ENCODE peak calls at places on chromosomes 13 and 19, in seven cellular contexts. S is stomach, Q is cardiac fibroblast, F is A549, H is adrenal gland, W is epithelial cell of esophagus, N is fibroblast of the aortic adventitia. R is an unnamed sample.

GRCh38 chr19:19900124-19900523 is 622 bp upstream of the ZNF93 start:
- DNase-seq in F (no peak), W (no peak), Q (peak), N (peak), H (no peak), S (no peak), R (peak)

GRCh38 chr13:59666504-59666903 is 497.2 kb downstream of the DIAPH3 start:
- DNase-seq in S (no peak), H (no peak), F (no peak), W (no peak), N (peak), Q (peak), R (peak)

GRCh38 chr19:43544077-43544476 is 11.1 kb downstream of the ZNF575 start:
- DNase-seq in W (no peak), H (no peak), Q (no peak), S (no peak), N (no peak), F (no peak), R (no peak)

GRCh38 chr19:41928221-41928683 is at the start of gene ERFL:
- DNase-seq in F (no peak), H (no peak), S (no peak), Q (no peak), W (no peak), N (no peak), R (no peak)

GRCh38 chr13:99415014-99415650 is 86.1 kb upstream of the TM9SF2 start:
- DNase-seq in Q (no peak), H (no peak), S (no peak), W (no peak), F (no peak), N (no peak), R (no peak)

GRCh38 chr19:48258350-48258749 is 2.6 kb upstream of the CARD8 start:
- DNase-seq in W (no peak), Q (peak), S (no peak), F (no peak), H (no peak), N (peak), R (no peak)

GRCh38 chr19:39858541-39858940 is 12.4 kb upstream of the FBL start:
- DNase-seq in S (peak), N (no peak), F (peak), H (no peak), W (no peak), Q (no peak), R (peak)

GRCh38 chr19:46610851-46611770 is 10.0 kb downstream of the CALM3 start:
- DNase-seq in H (no peak), N (peak), F (no peak), W (no peak), S (no peak), Q (no peak), R (peak)

GRCh38 chr13:46901721-46902120 is 4.9 kb upstream of the HTR2A start:
- DNase-seq in H (no peak), F (no peak), W (no peak), Q (no peak), N (no peak), S (no peak), R (no peak)

GRCh38 chr13:26011996-26012688 is 39.7 kb downstream of the SHISA2 start:
- DNase-seq in Q (no peak), F (no peak), N (no peak), S (no peak), W (no peak), H (peak), R (no peak)

GRCh38 chr13:63291701-63292100 is 1876.1 kb upstream of the PCDH20 start:
- DNase-seq in F (no peak), Q (no peak), H (no peak), S (no peak), N (no peak), W (no peak), R (no peak)
- H3K4me3 ChIP-seq in F (no peak), Q (no peak), H (no peak), S (no peak), N (no peak), W (no peak), R (no peak)

DNA sequence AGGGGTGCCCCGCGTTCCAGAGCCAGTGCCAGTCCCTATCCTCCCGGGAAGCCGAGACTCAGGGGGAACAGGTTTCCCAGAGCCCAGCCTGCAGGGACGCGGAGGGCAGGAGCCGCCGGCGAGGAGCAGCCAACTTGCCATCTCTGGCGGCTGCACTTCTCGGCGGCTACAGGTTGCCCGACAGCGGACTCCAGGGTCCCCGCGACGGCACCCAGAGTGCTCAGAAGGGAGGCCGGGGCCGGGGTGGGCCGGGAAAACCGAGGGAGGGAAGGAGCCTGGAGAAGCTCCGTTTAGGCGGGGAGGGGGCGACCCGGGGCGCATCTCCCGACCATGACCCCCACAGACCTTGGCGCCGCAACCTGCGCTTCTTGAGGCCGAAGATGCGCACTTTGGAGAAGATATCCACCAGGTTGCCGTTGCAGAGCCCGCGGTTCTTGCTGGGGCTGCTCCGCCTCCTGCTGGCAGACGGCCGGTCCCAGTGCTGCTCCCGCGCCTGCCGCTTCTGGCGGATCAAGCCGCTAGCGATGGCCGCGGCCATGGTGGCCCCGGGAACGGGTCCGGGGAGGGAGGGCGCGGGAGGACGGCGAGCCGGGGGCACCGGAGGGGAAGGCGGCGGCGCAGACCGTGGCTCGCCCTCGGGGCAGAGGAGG is 463.8 kb downstream of the ITGBL1 start:
- DNase-seq in Q (peak), H (no peak), S (no peak), W (peak), N (no peak), F (peak), R (peak)
- TF ChIP-seq CTCF in Q (peak), H (no peak), S (no peak), W (no peak), N (no peak), F (no peak), R (peak)

GRCh38 chr13:23966221-23966690 is 69.0 kb upstream of the C1QTNF9B start:
- DNase-seq in F (no peak), W (no peak), S (no peak), N (no peak), Q (no peak), H (no peak), R (no peak)

GRCh38 chr13:23969672-23970071 is 72.4 kb upstream of the C1QTNF9B start:
- DNase-seq in S (no peak), Q (no peak), F (peak), W (no peak), N (peak), H (no peak), R (no peak)

GRCh38 chr13:23965346-23965745 is 68.0 kb upstream of the C1QTNF9B start:
- DNase-seq in H (no peak), N (no peak), W (no peak), Q (no peak), S (no peak), F (no peak), R (no peak)

GRCh38 chr13:23963947-23964346 is 66.6 kb upstream of the C1QTNF9B start:
- DNase-seq in F (no peak), H (no peak), N (no peak), Q (peak), S (no peak), W (peak), R (peak)

GRCh38 chr13:23966691-23967615 is 69.7 kb upstream of the C1QTNF9B start:
- DNase-seq in H (no peak), Q (no peak), S (no peak), F (no peak), N (peak), W (no peak), R (no peak)
- H3K4me3 ChIP-seq in H (no peak), Q (no peak), S (peak), F (no peak), N (peak), W (no peak), R (no peak)

DNA sequence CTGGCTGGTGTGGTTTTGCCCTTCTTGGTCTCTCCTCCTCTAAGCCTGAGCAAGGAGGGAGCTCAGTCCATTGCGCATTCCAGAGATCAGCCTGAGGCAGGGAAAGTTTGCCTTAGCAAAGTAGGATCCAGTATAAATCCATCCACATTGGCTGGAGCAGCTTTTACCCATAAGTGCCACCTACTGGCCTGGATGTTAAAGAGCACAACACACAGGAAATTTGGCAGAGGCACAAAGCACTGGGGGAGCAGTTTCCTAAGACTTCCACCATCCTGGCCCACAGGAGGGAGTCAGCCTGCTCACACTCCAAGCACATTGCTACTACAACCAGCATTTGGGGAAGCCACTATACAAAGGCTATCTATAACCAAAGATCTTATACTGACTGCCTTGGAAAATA is 1124.2 kb downstream of the SLITRK1 start:
- DNase-seq in W (peak), S (no peak), F (peak), H (no peak), N (peak), Q (peak), R (peak)
- TF ChIP-seq CTCF in W (peak), S (no peak), F (no peak), H (peak), N (peak), Q (peak), R (peak)

GRCh38 chr19:15248648-15249559 is 16.7 kb upstream of the EPHX3 start:
- DNase-seq in N (peak), F (peak), Q (peak), S (peak), W (peak), H (peak), R (peak)
- H3K4me3 ChIP-seq in N (peak), F (no peak), Q (peak), S (no peak), W (no peak), H (no peak), R (no peak)

DNA sequence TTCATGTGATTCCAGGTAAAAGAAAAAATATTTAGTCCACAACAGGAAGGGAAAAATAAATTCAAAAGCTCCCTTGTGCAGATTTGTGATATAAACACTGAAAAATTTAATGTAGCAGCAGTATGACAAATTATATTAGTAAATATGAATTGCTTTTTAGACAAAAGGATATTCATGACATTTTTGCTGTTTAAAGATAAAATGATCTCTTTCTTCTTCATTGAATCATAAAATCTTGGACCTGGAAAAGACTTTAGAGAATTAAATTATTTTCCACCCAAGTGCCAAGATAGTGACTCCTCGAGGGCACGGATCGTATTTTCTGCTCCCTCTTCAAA is 85.4 kb downstream of the MBNL2 start:
- DNase-seq in F (no peak), W (no peak), Q (no peak), H (no peak), S (no peak), N (no peak), R (no peak)
- TF ChIP-seq CTCF in F (no peak), W (no peak), Q (no peak), H (no peak), S (no peak), N (peak), R (no peak)

GRCh38 chr19:36149673-36150406 is 2.4 kb downstream of the COX7A1 start:
- DNase-seq in S (no peak), N (no peak), Q (no peak), W (peak), F (no peak), H (no peak), R (no peak)

GRCh38 chr19:36150586-36150985 is 1.7 kb downstream of the COX7A1 start:
- DNase-seq in W (no peak), N (no peak), Q (no peak), S (no peak), F (no peak), H (no peak), R (no peak)

GRCh38 chr19:36152886-36153525 is 759 bp upstream of the COX7A1 start:
- DNase-seq in Q (no peak), N (no peak), W (no peak), H (no peak), F (no peak), S (no peak), R (no peak)

GRCh38 chr19:36151144-36152051 is 849 bp downstream of the COX7A1 start:
- DNase-seq in W (no peak), S (no peak), H (peak), Q (peak), F (no peak), N (no peak), R (no peak)

DNA sequence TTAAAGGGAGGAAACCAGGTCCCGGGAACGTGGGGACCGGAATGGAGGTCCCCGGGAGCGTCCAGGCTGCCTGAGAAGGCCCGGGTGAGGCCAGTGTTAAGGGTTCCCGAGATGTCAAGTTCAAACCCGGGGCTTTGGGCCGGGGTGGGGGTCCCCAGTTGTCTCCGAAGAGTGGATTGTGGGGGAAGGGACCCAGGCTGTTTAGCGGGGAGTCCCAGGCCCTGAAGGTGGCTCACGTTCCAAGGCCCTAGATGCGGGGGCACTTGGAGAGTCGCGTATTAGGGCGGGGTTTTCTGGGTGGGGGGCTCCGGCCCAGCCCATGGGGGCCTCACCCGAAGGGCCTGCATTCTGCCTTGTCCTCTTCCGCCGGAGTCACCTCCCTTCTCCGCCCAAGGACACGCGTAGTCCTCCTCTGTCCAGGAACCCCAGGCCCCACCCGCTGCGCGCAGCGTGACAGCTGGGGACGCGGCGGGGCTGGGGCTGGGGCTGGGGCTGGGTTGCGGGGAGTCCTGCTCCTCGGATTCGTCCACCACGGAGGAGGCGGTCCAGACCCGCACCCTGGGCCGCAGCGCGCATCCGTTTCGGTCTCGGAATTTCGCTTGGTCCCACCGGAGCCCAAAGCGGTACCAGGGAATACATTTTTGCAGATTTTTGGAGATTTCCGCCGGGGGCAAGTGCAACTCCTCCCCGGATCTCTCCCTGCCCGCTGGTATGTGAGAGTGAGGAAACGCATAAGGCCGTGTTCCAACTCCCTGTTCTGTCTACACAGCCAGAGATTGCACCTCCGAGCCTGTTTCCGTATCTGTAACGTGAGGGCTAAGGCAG is at the start of gene COX7A1:
- DNase-seq in N (peak), W (no peak), F (no peak), H (peak), S (no peak), Q (peak), R (peak)
- H3K4me3 ChIP-seq in N (peak), W (no peak), F (no peak), H (peak), S (peak), Q (peak), R (peak)

GRCh38 chr13:27194895-27195764 is 23.5 kb upstream of the USP12 start:
- DNase-seq in Q (peak), H (no peak), S (no peak), N (peak), F (peak), W (peak), R (peak)
- TF ChIP-seq CTCF in Q (no peak), H (no peak), S (no peak), N (no peak), F (no peak), W (no peak), R (peak)

GRCh38 chr19:52945652-52946321 is 16.9 kb downstream of the ZNF816 start:
- DNase-seq in Q (no peak), F (no peak), H (no peak), S (peak), N (no peak), W (no peak), R (no peak)
- H3K4me3 ChIP-seq in Q (no peak), F (no peak), H (no peak), S (no peak), N (no peak), W (no peak), R (no peak)